ENCODE peak calls at places on chromosomes 13 and 19, in seven cellular contexts. Q is NCI-H1092, H is NCI-H82, M is SW 1271, K is putamen, D is substantia nigra, X is WTC11. E is an unnamed sample.
A peak's percentile ranks its signal among the peaks of the same experiment; 100 is the strongest.

GRCh38 chr13:108082481-108082880 is 132.9 kb downstream of the LIG4 start:
- DNase-seq in Q (no peak), H (no peak), M (no peak), K (no peak), D (no peak), X (no peak), E (no peak)

GRCh38 chr13:21568854-21569253 is 35.1 kb downstream of the MICU2 start:
- DNase-seq in Q (no peak), H (no peak), M (no peak), K (no peak), D (no peak), X (no peak), E (no peak)

GRCh38 chr13:32734511-32734910 is 148.3 kb downstream of the PDS5B start:
- DNase-seq in Q (no peak), H (peak; percentile 92), M (no peak), K (no peak), D (no peak), X (no peak), E (no peak)

GRCh38 chr19:36013280-36014028 is 559 bp downstream of the ALKBH6 start:
- DNase-seq in Q (no peak), H (no peak), M (no peak), K (no peak), D (no peak), X (no peak), E (no peak)

GRCh38 chr19:46180701-46181385 is 32.8 kb downstream of the IGFL2 start:
- DNase-seq in Q (no peak), H (no peak), M (no peak), K (no peak), D (no peak), X (no peak), E (no peak)

GRCh38 chr19:10419200-10419645 is 1.1 kb upstream of the PDE4A start:
- DNase-seq in Q (no peak), H (peak; percentile 67), M (no peak), K (peak; percentile 61), D (no peak), X (no peak), E (no peak)

GRCh38 chr13:31204592-31204991 is 4.8 kb downstream of the B3GLCT start:
- DNase-seq in Q (no peak), H (peak; percentile 48), M (no peak), K (no peak), D (no peak), X (no peak), E (no peak)

GRCh38 chr13:112710855-112711527 is 21.2 kb downstream of the ATP11A start:
- DNase-seq in Q (no peak), H (no peak), M (no peak), K (no peak), D (no peak), X (peak; percentile 6), E (no peak)

GRCh38 chr13:98918771-98919170 is 59.1 kb downstream of the DOCK9 start:
- DNase-seq in Q (no peak), H (no peak), M (no peak), K (no peak), D (no peak), X (no peak), E (no peak)

E was measured in NCI-H146.